ENCODE peak calls at places on chromosomes 5 and 9, in nine cellular contexts. I is endodermal cell, T is left ventricle myocardium inferior, P is mucosa of descending colon, O is lower leg skin, S is body of pancreas, R is kidney, K is heart left ventricle, V is fibroblast of villous mesenchyme. M is an unnamed sample.
A peak's percentile ranks its signal among the peaks of the same experiment; 100 is the strongest.

GRCh38 chr5:175216991-175217390 is 227.0 kb downstream of the DRD1 start:
- DNase-seq in I (no peak), T (no peak), P (no peak), O (no peak), S (no peak), R (no peak), K (no peak), V (no peak), M (peak; percentile 65)

GRCh38 chr9:571066-571465 is 270.4 kb upstream of the DMRT1 start:
- DNase-seq in I (no peak), T (no peak), P (no peak), O (no peak), S (peak; percentile 35), R (no peak), K (no peak), V (no peak), M (no peak)

GRCh38 chr5:159102294-159102934 is 2.7 kb upstream of the EBF1 start:
- DNase-seq in I (no peak), T (no peak), P (no peak), O (no peak), S (no peak), R (no peak), K (no peak), V (no peak), M (no peak)

GRCh38 chr5:53334431-53334941 is 145.9 kb upstream of the FST start:
- DNase-seq in I (no peak), T (no peak), P (no peak), O (peak; percentile 25), S (no peak), R (no peak), K (no peak), V (peak; percentile 81), M (no peak)

GRCh38 chr9:88672874-88673695 is 138.1 kb downstream of the NXNL2 start:
- DNase-seq in I (peak; percentile 69), T (no peak), P (no peak), O (no peak), S (no peak), R (no peak), K (no peak), V (no peak), M (no peak)

GRCh38 chr5:176883700-176884570 is 15.2 kb downstream of the HK3 start:
- DNase-seq in I (no peak), T (no peak), P (no peak), O (no peak), S (no peak), R (no peak), K (no peak), V (no peak), M (no peak)

GRCh38 chr9:34503406-34503805 is 19.4 kb downstream of the ENHO start:
- DNase-seq in I (no peak), T (no peak), P (no peak), O (no peak), S (no peak), R (no peak), K (no peak), V (no peak), M (no peak)

GRCh38 chr5:147661576-147661975 is 121.0 kb downstream of the JAKMIP2 start:
- DNase-seq in I (no peak), T (no peak), P (no peak), O (no peak), S (no peak), R (no peak), K (no peak), V (peak; percentile 43), M (no peak)

GRCh38 chr9:28915256-28915930 is 1342.1 kb upstream of the C9orf72 start:
- DNase-seq in I (no peak), T (no peak), P (peak; percentile 78), O (no peak), S (no peak), R (no peak), K (no peak), V (no peak), M (no peak)

GRCh38 chr5:72160299-72160698 is 53.0 kb downstream of the MAP1B start:
- DNase-seq in I (no peak), T (no peak), P (no peak), O (no peak), S (no peak), R (no peak), K (no peak), V (peak; percentile 82), M (no peak)

GRCh38 chr5:176590035-176590729 is 19.8 kb downstream of the GPRIN1 start:
- DNase-seq in I (no peak), T (no peak), P (no peak), O (no peak), S (no peak), R (no peak), K (no peak), V (no peak), M (no peak)

GRCh38 chr5:141100243-141100805 is at the start of gene PCDHB3:
- DNase-seq in I (peak; percentile 88), T (peak; percentile 40), P (no peak), O (no peak), S (peak; percentile 39), R (peak; percentile 64), K (no peak), V (peak; percentile 21), M (no peak)

GRCh38 chr5:36367524-36367923 is 65.8 kb upstream of the RANBP3L start:
- DNase-seq in I (no peak), T (no peak), P (no peak), O (no peak), S (no peak), R (no peak), K (no peak), V (peak; percentile 60), M (no peak)

GRCh38 chr9:88011005-88011766 is 36.9 kb upstream of the CDK20 start:
- DNase-seq in I (no peak), T (no peak), P (no peak), O (no peak), S (no peak), R (no peak), K (no peak), V (peak; percentile 23), M (no peak)

GRCh38 chr5:136285501-136285900 is 79.8 kb downstream of the TRPC7 start:
- DNase-seq in I (no peak), T (no peak), P (no peak), O (no peak), S (no peak), R (no peak), K (no peak), V (peak; percentile 24), M (no peak)

GRCh38 chr5:165460911-165461310 is 1955.5 kb downstream of the MAT2B start:
- DNase-seq in I (no peak), T (no peak), P (no peak), O (no peak), S (no peak), R (no peak), K (no peak), V (peak; percentile 26), M (no peak)

GRCh38 chr9:37491939-37492338 is 6.2 kb downstream of the POLR1E start:
- DNase-seq in I (no peak), T (no peak), P (no peak), O (no peak), S (no peak), R (no peak), K (no peak), V (no peak), M (no peak)

GRCh38 chr9:1535051-1535450 is 480.1 kb upstream of the SMARCA2 start:
- DNase-seq in I (no peak), T (no peak), P (no peak), O (no peak), S (no peak), R (no peak), K (no peak), V (no peak), M (no peak)

GRCh38 chr5:124923131-124923530 is 176.7 kb upstream of the ZNF608 start:
- DNase-seq in I (no peak), T (no peak), P (peak; percentile 29), O (peak; percentile 21), S (no peak), R (no peak), K (no peak), V (peak; percentile 45), M (no peak)

GRCh38 chr5:177233206-177233605 is 70.3 kb downstream of the RAB24 start:
- DNase-seq in I (no peak), T (no peak), P (no peak), O (no peak), S (no peak), R (no peak), K (no peak), V (no peak), M (no peak)

DNA sequence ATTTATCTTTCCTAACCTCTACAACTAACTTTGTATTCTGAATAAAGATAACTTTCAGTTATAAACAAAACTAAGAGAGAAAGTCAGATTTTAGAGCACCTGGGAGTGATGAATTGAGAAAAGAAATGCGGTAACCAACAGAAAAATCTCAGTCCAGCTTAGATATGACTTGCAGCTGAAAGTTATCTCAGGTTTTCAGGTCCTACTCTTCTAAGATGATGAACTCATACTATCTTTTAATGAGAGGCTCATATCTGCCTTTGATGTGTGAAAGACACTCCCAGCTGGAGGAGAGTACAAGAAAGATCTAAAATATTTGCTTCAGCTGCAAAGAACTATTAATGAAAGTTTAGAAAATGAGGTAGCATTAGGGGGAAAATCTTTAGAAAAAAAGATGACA is 190.5 kb downstream of the DENND1A start:
- DNase-seq in I (no peak), T (no peak), P (no peak), O (no peak), S (no peak), R (no peak), K (no peak), V (no peak), M (no peak)
- TF ChIP-seq CTCF in I (no peak), T (no peak), P (no peak), O (no peak), S (no peak), R (no peak), K (no peak), V (no peak), M (no peak)

GRCh38 chr5:41537581-41537980 is 27.2 kb upstream of the PLCXD3 start:
- DNase-seq in I (no peak), T (no peak), P (no peak), O (no peak), S (no peak), R (no peak), K (no peak), V (no peak), M (no peak)

GRCh38 chr5:41542183-41542582 is 31.8 kb upstream of the PLCXD3 start:
- DNase-seq in I (no peak), T (peak; percentile 28), P (no peak), O (no peak), S (no peak), R (no peak), K (no peak), V (no peak), M (no peak)

GRCh38 chr5:41539454-41539853 is 29.1 kb upstream of the PLCXD3 start:
- DNase-seq in I (no peak), T (no peak), P (no peak), O (no peak), S (no peak), R (no peak), K (no peak), V (no peak), M (no peak)
- H3K4me3 ChIP-seq in I (no peak overlapping the region), T (no peak overlapping the region), P (no peak overlapping the region), O (no peak overlapping the region), S (no peak overlapping the region), R (no peak overlapping the region), K (no peak overlapping the region), V (no peak overlapping the region), M (no peak overlapping the region)

GRCh38 chr5:134027203-134027582 is 22.4 kb upstream of the VDAC1 start:
- DNase-seq in I (peak; percentile 48), T (no peak), P (no peak), O (no peak), S (no peak), R (no peak), K (no peak), V (no peak), M (no peak)
- TF ChIP-seq CTCF in I (no peak), T (no peak), P (no peak), O (no peak), S (no peak), R (no peak), K (no peak), V (no peak), M (no peak)

GRCh38 chr5:150154618-150155134 is 969 bp downstream of the PDGFRB start:
- DNase-seq in I (peak; percentile 74), T (no peak), P (no peak), O (no peak), S (no peak), R (no peak), K (no peak), V (no peak), M (no peak)
- H3K4me3 ChIP-seq in I (peak overlapping the region; percentile 51), T (peak overlapping the region; percentile 69), P (no peak overlapping the region), O (peak overlapping the region; percentile 40), S (no peak overlapping the region), R (peak overlapping the region; percentile 67), K (peak overlapping the region; percentile 48), V (peak overlapping the region; percentile 97), M (peak overlapping the region; percentile 59)

M was measured in right atrium auricular region.